ENCODE peak calls at places on chromosome 7, in five cellular contexts. I is SK-N-SH; F is heart left ventricle; G is RWPE2; J is CD4-positive, alpha-beta memory T cell. Z is an unnamed sample. For H3K4me1, the result is how much of the 10 kb centered on the place peaks cover.

GRCh38 chr7:27677912-27678612 is 15.4 kb upstream of the HIBADH start:
- DNase-seq in I (no peak), F (no peak), G (no peak), J (no peak), Z (no peak)

GRCh38 chr7:24406053-24406561 is 122.1 kb downstream of the NPY start:
- DNase-seq in I (no peak), F (no peak), G (no peak), J (peak), Z (no peak)

GRCh38 chr7:19117870-19118608 is 603 bp upstream of the TWIST1 start:
- DNase-seq in I (peak), F (peak), G (no peak), J (no peak), Z (no peak)

GRCh38 chr7:55109384-55110167 is 90.8 kb downstream of the EGFR start:
- DNase-seq in I (no peak), F (no peak), G (peak), J (no peak), Z (no peak)

GRCh38 chr7:94394399-94395140 is at the start of gene COL1A2:
- DNase-seq in I (peak), F (peak), G (peak), J (no peak), Z (peak)

GRCh38 chr7:36535866-36536664 is 146.4 kb downstream of the ANLN start:
- DNase-seq in I (no peak), F (no peak), G (no peak), J (no peak), Z (no peak)

GRCh38 chr7:110071219-110071618 is 1019.7 kb upstream of the LRRN3 start:
- DNase-seq in I (no peak), F (no peak), G (no peak), J (no peak), Z (no peak)

GRCh38 chr7:88759216-88759955 is at the start of gene ZNF804B:
- DNase-seq in I (peak), F (peak), G (peak), J (no peak), Z (no peak)

GRCh38 chr7:38303866-38304265 is 30.4 kb upstream of the TARP start:
- DNase-seq in I (no peak), F (no peak), G (no peak), J (no peak), Z (no peak)

GRCh38 chr7:1220000-1220726 is 12.5 kb upstream of the UNCX start:
- DNase-seq in I (peak), F (no peak), G (no peak), J (no peak), Z (no peak)

GRCh38 chr7:83005410-83005809 is 157.3 kb downstream of the PCLO start:
- DNase-seq in I (no peak), F (no peak), G (no peak), J (no peak), Z (no peak)

GRCh38 chr7:129535896-129536295 is 33.6 kb downstream of the SMKR1 start:
- DNase-seq in I (no peak), F (no peak), G (no peak), J (peak), Z (no peak)

GRCh38 chr7:16416289-16417282 is 4.8 kb downstream of the CRPPA start:
- DNase-seq in I (no peak), F (no peak), G (no peak), J (no peak), Z (no peak)

GRCh38 chr7:1571261-1571650 is 1.4 kb upstream of the PSMG3 start:
- DNase-seq in I (no peak), F (no peak), G (no peak), J (no peak), Z (no peak)

GRCh38 chr7:36280840-36281812 is 108.5 kb upstream of the ANLN start:
- DNase-seq in I (peak), F (peak), G (peak), J (no peak), Z (peak)

GRCh38 chr7:2572101-2572842 is 13.5 kb downstream of the IQCE start:
- DNase-seq in I (no peak), F (no peak), G (no peak), J (no peak), Z (no peak)

GRCh38 chr7:84013616-84014240 is 180.9 kb downstream of the SEMA3A start:
- DNase-seq in I (no peak), F (no peak), G (no peak), J (no peak), Z (no peak)

GRCh38 chr7:118104812-118105441 is 79.0 kb upstream of the LSM8 start:
- DNase-seq in I (peak), F (no peak), G (no peak), J (no peak), Z (no peak)

GRCh38 chr7:70460066-70460465 is 671.9 kb upstream of the GALNT17 start:
- DNase-seq in I (no peak), F (no peak), G (no peak), J (no peak), Z (no peak)
- H3K4me1 ChIP-seq in I (under half), F (under half), G (under half), J (under half), Z (under half)

GRCh38 chr7:50206521-50207250 is 97.8 kb upstream of the IKZF1 start:
- DNase-seq in I (no peak), F (no peak), G (no peak), J (peak), Z (no peak)

GRCh38 chr7:50209461-50210161 is 94.9 kb upstream of the IKZF1 start:
- DNase-seq in I (no peak), F (no peak), G (no peak), J (no peak), Z (no peak)

GRCh38 chr7:50207251-50207564 is 97.3 kb upstream of the IKZF1 start:
- DNase-seq in I (no peak), F (no peak), G (no peak), J (no peak), Z (no peak)

GRCh38 chr7:50207682-50208255 is 96.7 kb upstream of the IKZF1 start:
- DNase-seq in I (no peak), F (peak), G (no peak), J (no peak), Z (no peak)

DNA sequence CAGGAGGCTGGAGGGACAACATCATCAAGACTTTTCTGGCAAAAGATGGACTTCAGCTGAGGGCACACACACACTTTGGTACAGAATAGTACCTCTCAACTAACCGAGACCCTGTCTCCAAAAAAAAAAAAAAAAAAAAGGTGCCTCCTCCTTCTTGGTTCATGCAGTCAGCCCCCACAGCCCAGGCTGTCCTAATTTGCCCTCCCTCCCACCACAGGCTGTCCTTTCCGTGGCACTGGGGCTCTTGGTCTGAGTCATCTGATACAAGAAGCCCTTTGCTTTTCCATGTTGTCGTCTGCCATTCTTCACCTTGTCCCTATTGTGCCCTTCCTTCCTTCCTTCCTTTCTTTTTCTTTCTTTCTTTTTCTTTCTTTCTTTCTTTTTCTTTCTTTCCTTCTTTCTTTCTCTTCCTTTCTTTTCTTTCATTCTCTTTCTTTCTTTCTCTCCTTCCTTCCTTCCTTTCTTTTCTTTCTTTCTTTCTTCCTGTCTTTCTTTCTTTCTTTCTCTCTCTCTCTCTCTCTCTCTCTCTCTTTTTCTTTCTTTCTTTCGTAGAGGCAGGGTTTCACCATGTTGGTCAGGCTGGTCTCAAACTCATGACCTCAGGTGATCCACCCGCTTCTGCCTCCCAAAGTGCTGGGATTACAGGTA is 96.1 kb upstream of the IKZF1 start:
- DNase-seq in I (no peak), F (no peak), G (no peak), J (no peak), Z (no peak)
- H3K4me1 ChIP-seq in I (under half), F (under half), G (under half), J (half or more), Z (under half)

GRCh38 chr7:50666124-50666496 is 100.9 kb upstream of the DDC start:
- DNase-seq in I (no peak), F (no peak), G (no peak), J (no peak), Z (peak)
- H3K4me1 ChIP-seq in I (under half), F (half or more), G (under half), J (under half), Z (half or more)

DNA sequence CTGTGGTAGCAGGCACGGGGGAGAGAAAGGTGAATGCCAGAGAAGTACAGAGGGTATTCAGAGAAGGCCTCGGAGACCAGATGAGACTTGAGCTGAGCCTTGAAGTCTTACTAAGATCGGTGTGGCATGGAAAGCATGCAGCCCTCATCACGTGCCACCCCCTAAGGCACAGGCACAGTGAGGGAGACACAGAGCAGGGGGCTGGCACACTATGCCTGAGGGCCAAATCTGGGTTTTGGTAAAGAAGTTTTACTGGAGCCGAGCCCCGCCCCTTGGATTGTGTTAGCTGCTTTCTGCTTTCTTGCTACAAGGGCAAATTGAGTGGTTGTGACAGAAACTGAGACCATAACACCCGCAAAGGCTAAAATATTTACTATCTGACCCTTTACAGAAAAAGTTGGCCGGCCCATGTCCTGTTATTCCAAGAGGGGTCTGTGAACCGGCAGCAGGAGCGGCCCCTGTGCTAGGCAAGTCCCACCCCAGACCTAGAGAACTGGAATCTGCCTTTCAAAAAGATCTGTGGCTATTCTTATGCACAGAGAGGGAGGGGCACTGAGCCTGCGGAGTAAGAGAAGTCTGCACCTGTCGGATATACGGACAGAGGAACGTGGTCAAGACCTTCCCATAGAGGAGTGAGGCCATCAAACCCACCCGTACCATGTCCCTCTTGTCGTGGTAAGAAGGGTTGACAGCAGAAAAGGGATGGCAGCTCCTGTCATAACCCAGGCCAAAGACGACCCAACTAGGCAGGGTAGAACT is 109.3 kb upstream of the RHEB start:
- DNase-seq in I (no peak), F (no peak), G (no peak), J (no peak), Z (no peak)
- H3K4me1 ChIP-seq in I (under half), F (under half), G (under half), J (under half), Z (under half)

GRCh38 chr7:130937016-130937415 is 203.0 kb upstream of the KLF14 start:
- DNase-seq in I (no peak), F (no peak), G (no peak), J (no peak), Z (no peak)

GRCh38 chr7:130938661-130939060 is 204.7 kb upstream of the KLF14 start:
- DNase-seq in I (no peak), F (no peak), G (no peak), J (peak), Z (no peak)

GRCh38 chr7:130939285-130940095 is 205.5 kb upstream of the KLF14 start:
- DNase-seq in I (no peak), F (no peak), G (no peak), J (no peak), Z (no peak)

GRCh38 chr7:130936202-130936931 is 202.4 kb upstream of the KLF14 start:
- DNase-seq in I (no peak), F (no peak), G (no peak), J (no peak), Z (no peak)

GRCh38 chr7:130937830-130938229 is 203.8 kb upstream of the KLF14 start:
- DNase-seq in I (no peak), F (no peak), G (no peak), J (no peak), Z (no peak)
- H3K4me1 ChIP-seq in I (under half), F (under half), G (under half), J (half or more), Z (half or more)

DNA sequence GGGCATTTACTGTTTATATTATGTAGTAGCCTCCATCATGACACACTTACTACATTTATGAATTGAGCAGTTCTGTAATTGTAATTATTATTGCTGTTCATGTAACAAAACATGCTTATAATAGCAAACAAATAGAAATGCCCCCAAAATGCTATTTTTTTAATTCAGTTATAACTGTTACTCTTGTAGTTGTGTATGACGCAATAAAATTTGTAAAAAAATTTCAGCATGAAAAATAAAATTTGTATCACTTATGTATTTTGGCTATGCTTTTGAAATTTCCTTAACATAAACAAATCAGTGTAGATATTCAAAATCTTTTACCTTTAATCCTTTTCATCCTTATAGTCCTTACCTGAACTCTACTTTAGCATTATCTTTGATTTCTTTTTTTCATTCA is 25.9 kb downstream of the TMEM106B start:
- DNase-seq in I (no peak), F (no peak), G (no peak), J (no peak), Z (no peak)
- H3K4me1 ChIP-seq in I (under half), F (under half), G (under half), J (under half), Z (under half)

DNA sequence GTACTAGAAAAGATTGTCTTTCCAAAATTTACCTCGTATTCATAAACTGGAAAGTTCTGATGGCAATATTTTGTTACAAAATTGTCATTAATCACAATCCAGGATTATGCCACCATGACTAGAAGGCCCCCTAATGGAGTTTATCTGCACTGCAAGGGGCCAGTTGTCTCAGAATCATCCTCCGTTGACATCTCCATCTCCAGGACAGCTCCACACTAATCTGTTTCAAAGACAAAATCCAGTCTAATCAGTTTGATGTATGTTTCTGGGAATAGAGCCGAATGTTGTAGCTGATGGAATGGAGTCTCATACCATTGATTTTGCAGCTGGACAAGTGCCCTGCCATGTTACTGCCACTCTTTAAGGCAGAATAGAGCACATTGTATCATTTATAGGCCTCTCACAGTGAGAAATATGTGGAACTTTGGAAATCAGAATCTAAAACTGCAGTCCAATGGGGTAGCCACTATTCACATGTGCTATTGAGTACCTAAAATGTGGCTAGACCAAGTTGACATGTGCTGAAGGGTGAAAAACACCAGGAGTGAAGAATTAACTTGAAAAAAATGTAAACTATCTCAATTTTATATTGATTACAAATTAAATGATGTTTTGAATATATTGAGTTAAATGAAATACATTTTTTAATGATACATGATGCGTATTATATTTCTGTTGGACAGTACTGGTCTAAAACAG is 38.3 kb upstream of the TOMM7 start:
- DNase-seq in I (peak), F (no peak), G (no peak), J (peak), Z (no peak)
- H3K4me1 ChIP-seq in I (under half), F (under half), G (under half), J (under half), Z (under half)

DNA sequence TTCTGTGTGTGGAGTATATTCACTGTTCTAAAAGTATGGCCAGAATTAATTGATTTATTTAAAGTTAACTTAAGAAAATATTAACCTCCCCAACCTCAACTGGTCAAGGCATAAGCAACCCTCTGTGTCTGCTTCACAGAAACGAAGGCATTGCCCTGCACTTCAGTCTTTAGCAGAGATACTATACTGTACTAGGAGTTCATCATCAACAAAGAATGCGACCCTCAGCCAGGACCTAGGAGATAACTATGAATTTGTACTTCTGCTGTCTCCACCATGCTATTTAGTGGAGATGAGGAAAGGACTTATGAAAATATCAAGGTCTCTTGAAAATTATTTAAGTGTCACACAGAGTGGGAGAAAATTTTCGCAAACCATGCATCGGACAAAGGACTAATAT is 35.7 kb upstream of the SEMA3D start:
- DNase-seq in I (no peak), F (no peak), G (no peak), J (no peak), Z (no peak)
- H3K4me1 ChIP-seq in I (under half), F (under half), G (under half), J (under half), Z (under half)

GRCh38 chr7:130888468-130888867 is 154.5 kb upstream of the KLF14 start:
- DNase-seq in I (no peak), F (no peak), G (no peak), J (no peak), Z (no peak)

GRCh38 chr7:130888017-130888371 is 154.0 kb upstream of the KLF14 start:
- DNase-seq in I (no peak), F (no peak), G (no peak), J (no peak), Z (no peak)

GRCh38 chr7:130887182-130888016 is 153.4 kb upstream of the KLF14 start:
- DNase-seq in I (no peak), F (no peak), G (no peak), J (no peak), Z (no peak)

GRCh38 chr7:130884437-130885417 is 150.7 kb upstream of the KLF14 start:
- DNase-seq in I (no peak), F (no peak), G (no peak), J (no peak), Z (no peak)

GRCh38 chr7:130886438-130887135 is 152.6 kb upstream of the KLF14 start:
- DNase-seq in I (no peak), F (no peak), G (no peak), J (no peak), Z (no peak)
- H3K4me1 ChIP-seq in I (under half), F (half or more), G (half or more), J (under half), Z (half or more)